ENCODE peak calls at places on chromosome 16, in ten cellular contexts. One of them, this sample, is unnamed.
A peak's percentile ranks its signal among the peaks of the same experiment; 100 is the strongest.

GRCh38 chr16:49590166-49590871 is 216.7 kb downstream of the C16orf78 start:
- DNase-seq in left colon: no peak
- DNase-seq in NT2/D1: no peak
- DNase-seq in T-helper 1 cell: no peak
- DNase-seq in A172: no peak
- DNase-seq in HFFc6: no peak
- DNase-seq in G401: no peak
- DNase-seq in fibroblast of pulmonary artery: no peak
- DNase-seq in mucosa of descending colon: no peak
- DNase-seq in left ventricle myocardium inferior: no peak
- DNase-seq in this sample: no peak

GRCh38 chr16:48444574-48444973 is 59.4 kb upstream of the SIAH1 start:
- DNase-seq in A172: peak; percentile 91
- DNase-seq in left colon: no peak
- DNase-seq in G401: no peak
- DNase-seq in NT2/D1: no peak
- DNase-seq in T-helper 1 cell: no peak
- DNase-seq in HFFc6: peak; percentile 90
- DNase-seq in left ventricle myocardium inferior: no peak
- DNase-seq in mucosa of descending colon: no peak
- DNase-seq in fibroblast of pulmonary artery: peak; percentile 93
- DNase-seq in this sample: no peak

GRCh38 chr16:50446861-50447260 is 78.1 kb upstream of the BRD7 start:
- DNase-seq in T-helper 1 cell: no peak
- DNase-seq in HFFc6: no peak
- DNase-seq in mucosa of descending colon: no peak
- DNase-seq in left ventricle myocardium inferior: no peak
- DNase-seq in fibroblast of pulmonary artery: no peak
- DNase-seq in A172: no peak
- DNase-seq in NT2/D1: no peak
- DNase-seq in G401: no peak
- DNase-seq in left colon: no peak
- DNase-seq in this sample: no peak

GRCh38 chr16:21159281-21159951 is 942 bp downstream of the LDAF1 start:
- DNase-seq in left ventricle myocardium inferior: peak; percentile 38
- DNase-seq in left colon: peak; percentile 54
- DNase-seq in mucosa of descending colon: peak; percentile 69
- DNase-seq in G401: peak; percentile 61
- DNase-seq in A172: no peak
- DNase-seq in NT2/D1: peak; percentile 36
- DNase-seq in HFFc6: no peak
- DNase-seq in fibroblast of pulmonary artery: no peak
- DNase-seq in T-helper 1 cell: no peak
- DNase-seq in this sample: peak; percentile 28

GRCh38 chr16:87465306-87465705 is 27.5 kb downstream of the ZCCHC14 start:
- DNase-seq in NT2/D1: no peak
- DNase-seq in T-helper 1 cell: no peak
- DNase-seq in G401: no peak
- DNase-seq in mucosa of descending colon: peak; percentile 82
- DNase-seq in HFFc6: peak; percentile 74
- DNase-seq in fibroblast of pulmonary artery: peak; percentile 85
- DNase-seq in left ventricle myocardium inferior: peak; percentile 71
- DNase-seq in A172: peak; percentile 87
- DNase-seq in left colon: peak; percentile 84
- DNase-seq in this sample: peak; percentile 65

GRCh38 chr16:23082161-23082788 is 67.0 kb downstream of the USP31 start:
- DNase-seq in T-helper 1 cell: no peak
- DNase-seq in left ventricle myocardium inferior: no peak
- DNase-seq in left colon: no peak
- DNase-seq in mucosa of descending colon: no peak
- DNase-seq in G401: no peak
- DNase-seq in fibroblast of pulmonary artery: peak; percentile 16
- DNase-seq in NT2/D1: no peak
- DNase-seq in HFFc6: no peak
- DNase-seq in A172: no peak
- DNase-seq in this sample: no peak

GRCh38 chr16:66130296-66130910 is 236.1 kb upstream of the CDH5 start:
- DNase-seq in left colon: no peak
- DNase-seq in left ventricle myocardium inferior: no peak
- DNase-seq in A172: peak; percentile 90
- DNase-seq in T-helper 1 cell: no peak
- DNase-seq in NT2/D1: no peak
- DNase-seq in fibroblast of pulmonary artery: peak; percentile 81
- DNase-seq in G401: no peak
- DNase-seq in mucosa of descending colon: no peak
- DNase-seq in HFFc6: peak; percentile 77
- DNase-seq in this sample: no peak

GRCh38 chr16:10514369-10515055 is 65.9 kb downstream of the EMP2 start:
- DNase-seq in left colon: no peak
- DNase-seq in T-helper 1 cell: no peak
- DNase-seq in G401: peak; percentile 55
- DNase-seq in fibroblast of pulmonary artery: peak; percentile 82
- DNase-seq in left ventricle myocardium inferior: no peak
- DNase-seq in A172: peak; percentile 56
- DNase-seq in NT2/D1: peak; percentile 48
- DNase-seq in HFFc6: peak; percentile 49
- DNase-seq in mucosa of descending colon: no peak
- DNase-seq in this sample: peak; percentile 38

GRCh38 chr16:85639529-85640253 is 26.6 kb downstream of the GSE1 start:
- DNase-seq in HFFc6: no peak
- DNase-seq in mucosa of descending colon: no peak
- DNase-seq in left ventricle myocardium inferior: peak; percentile 79
- DNase-seq in A172: no peak
- DNase-seq in G401: no peak
- DNase-seq in T-helper 1 cell: no peak
- DNase-seq in left colon: peak; percentile 46
- DNase-seq in fibroblast of pulmonary artery: no peak
- DNase-seq in NT2/D1: no peak
- DNase-seq in this sample: peak; percentile 72

GRCh38 chr16:69112285-69113129 is 7.1 kb downstream of the HAS3 start:
- DNase-seq in NT2/D1: no peak
- DNase-seq in left ventricle myocardium inferior: peak; percentile 42
- DNase-seq in T-helper 1 cell: no peak
- DNase-seq in mucosa of descending colon: no peak
- DNase-seq in G401: peak; percentile 39
- DNase-seq in left colon: no peak
- DNase-seq in HFFc6: no peak
- DNase-seq in A172: peak; percentile 56
- DNase-seq in fibroblast of pulmonary artery: peak; percentile 52
- DNase-seq in this sample: peak; percentile 35

GRCh38 chr16:6682142-6682811 is 650.4 kb upstream of the RBFOX1 start:
- DNase-seq in fibroblast of pulmonary artery: no peak
- DNase-seq in left ventricle myocardium inferior: no peak
- DNase-seq in left colon: no peak
- DNase-seq in T-helper 1 cell: no peak
- DNase-seq in A172: no peak
- DNase-seq in mucosa of descending colon: no peak
- DNase-seq in NT2/D1: peak; percentile 51
- DNase-seq in HFFc6: no peak
- DNase-seq in G401: peak; percentile 47
- DNase-seq in this sample: peak; percentile 12

GRCh38 chr16:78200623-78201096 is 101.2 kb downstream of the WWOX start:
- DNase-seq in NT2/D1: no peak
- DNase-seq in fibroblast of pulmonary artery: no peak
- DNase-seq in G401: no peak
- DNase-seq in HFFc6: no peak
- DNase-seq in left colon: no peak
- DNase-seq in A172: no peak
- DNase-seq in mucosa of descending colon: no peak
- DNase-seq in T-helper 1 cell: no peak
- DNase-seq in left ventricle myocardium inferior: no peak
- DNase-seq in this sample: no peak

GRCh38 chr16:88454315-88455057 is 1.4 kb downstream of the ZFPM1 start:
- DNase-seq in NT2/D1: no peak
- DNase-seq in left colon: peak; percentile 39
- DNase-seq in fibroblast of pulmonary artery: no peak
- DNase-seq in HFFc6: no peak
- DNase-seq in left ventricle myocardium inferior: no peak
- DNase-seq in T-helper 1 cell: no peak
- DNase-seq in A172: no peak
- DNase-seq in mucosa of descending colon: peak; percentile 80
- DNase-seq in G401: no peak
- DNase-seq in this sample: no peak

GRCh38 chr16:66872927-66873684 is 7.2 kb upstream of the PDP2 start:
- DNase-seq in A172: peak; percentile 95
- DNase-seq in HFFc6: peak; percentile 100
- DNase-seq in fibroblast of pulmonary artery: peak; percentile 98
- DNase-seq in mucosa of descending colon: peak; percentile 95
- DNase-seq in T-helper 1 cell: peak; percentile 71
- DNase-seq in NT2/D1: peak; percentile 90
- DNase-seq in left ventricle myocardium inferior: peak; percentile 92
- DNase-seq in left colon: peak; percentile 90
- DNase-seq in G401: peak; percentile 85
- DNase-seq in this sample: peak; percentile 93

GRCh38 chr16:59181821-59182420 is 447.8 kb upstream of the GOT2 start:
- DNase-seq in fibroblast of pulmonary artery: no peak
- DNase-seq in NT2/D1: no peak
- DNase-seq in A172: no peak
- DNase-seq in G401: no peak
- DNase-seq in left colon: no peak
- DNase-seq in left ventricle myocardium inferior: no peak
- DNase-seq in HFFc6: no peak
- DNase-seq in mucosa of descending colon: no peak
- DNase-seq in T-helper 1 cell: no peak
- DNase-seq in this sample: no peak

This sample was measured in mucosa of gallbladder.